ENCODE peak calls at places on chromosomes 13 and 19, in five cellular contexts. D is foreskin fibroblast; O is AG04450; A is choroid plexus epithelial cell; H is activated CD4-positive, CD25-positive, alpha-beta regulatory T cell treated with anti-CD3 and anti-CD28 coated beads, Interleukin-2, amount 50 U/mL, for 16 hours. M is an unnamed sample.

GRCh38 chr13:110323172-110323851 is 16.2 kb downstream of the COL4A2 start:
- DNase-seq in D (peak), O (peak), A (peak), H (no peak), M (peak)

GRCh38 chr13:66994498-66995365 is 235.4 kb downstream of the PCDH9 start:
- DNase-seq in D (no peak), O (no peak), A (no peak), H (no peak), M (no peak)

GRCh38 chr19:40549007-40549708 is 27.5 kb upstream of the SHKBP1 start:
- DNase-seq in D (no peak), O (peak), A (peak), H (peak), M (peak)

GRCh38 chr13:74000906-74001305 is 133.3 kb downstream of the KLF12 start:
- DNase-seq in D (no peak), O (no peak), A (no peak), H (no peak), M (peak)

GRCh38 chr19:4496304-4496703 is 22.0 kb downstream of the PLIN4 start:
- DNase-seq in D (no peak), O (no peak), A (no peak), H (no peak), M (no peak)

GRCh38 chr13:110070511-110071120 is 236.3 kb downstream of the COL4A1 start:
- DNase-seq in D (peak), O (peak), A (peak), H (no peak), M (peak)

GRCh38 chr19:4352701-4353121 is 9.3 kb downstream of the MPND start:
- DNase-seq in D (no peak), O (no peak), A (peak), H (no peak), M (peak)

GRCh38 chr13:108156749-108157148 is 58.6 kb downstream of the LIG4 start:
- DNase-seq in D (no peak), O (no peak), A (no peak), H (no peak), M (no peak)

GRCh38 chr19:14446336-14447036 is 13.4 kb downstream of the PKN1 start:
- DNase-seq in D (no peak), O (no peak), A (no peak), H (no peak), M (no peak)

GRCh38 chr13:45768668-45769067 is 66.5 kb downstream of the CBY2 start:
- DNase-seq in D (no peak), O (no peak), A (no peak), H (no peak), M (no peak)

GRCh38 chr13:51585696-51586095 is 1.4 kb downstream of the WDFY2 start:
- DNase-seq in D (peak), O (no peak), A (peak), H (no peak), M (peak)

GRCh38 chr13:49652691-49653305 is 24.5 kb downstream of the ARL11 start:
- DNase-seq in D (peak), O (no peak), A (peak), H (no peak), M (peak)

GRCh38 chr13:39020853-39021462 is 16.9 kb downstream of the PROSER1 start:
- DNase-seq in D (no peak), O (no peak), A (no peak), H (no peak), M (no peak)

GRCh38 chr19:48495391-48495790 is 16.2 kb downstream of the LMTK3 start:
- DNase-seq in D (peak), O (no peak), A (no peak), H (no peak), M (no peak)

GRCh38 chr19:54391589-54392061 is 23.6 kb upstream of the TTYH1 start:
- DNase-seq in D (no peak), O (no peak), A (no peak), H (no peak), M (no peak)

GRCh38 chr13:50357586-50358118 is 342.4 kb downstream of the KCNRG start:
- DNase-seq in D (peak), O (peak), A (peak), H (no peak), M (peak)

GRCh38 chr19:1590641-1591397 is 1.8 kb downstream of the MBD3 start:
- DNase-seq in D (no peak), O (no peak), A (peak), H (no peak), M (peak)

GRCh38 chr13:20285530-20285929 is 53.4 kb upstream of the GJB6 start:
- DNase-seq in D (no peak), O (no peak), A (no peak), H (no peak), M (no peak)

GRCh38 chr13:45256254-45256653 is 55.4 kb upstream of the KCTD4 start:
- DNase-seq in D (no peak), O (no peak), A (no peak), H (no peak), M (no peak)

GRCh38 chr13:75352641-75353327 is 129.2 kb downstream of the TBC1D4 start:
- DNase-seq in D (no peak), O (no peak), A (no peak), H (no peak), M (no peak)

GRCh38 chr19:38654478-38655079 is 7.1 kb downstream of the ACTN4 start:
- DNase-seq in D (no peak), O (no peak), A (no peak), H (no peak), M (no peak)

GRCh38 chr13:62710766-62711165 is 1295.1 kb upstream of the PCDH20 start:
- DNase-seq in D (no peak), O (no peak), A (no peak), H (no peak), M (no peak)

GRCh38 chr13:109747524-109747923 is 38.9 kb downstream of the IRS2 start:
- DNase-seq in D (no peak), O (no peak), A (peak), H (no peak), M (no peak)

GRCh38 chr13:92407858-92408257 is 818.7 kb upstream of the GPC6 start:
- DNase-seq in D (no peak), O (no peak), A (no peak), H (no peak), M (no peak)

GRCh38 chr13:103044054-103044453 is 22.2 kb downstream of the SLC10A2 start:
- DNase-seq in D (no peak), O (no peak), A (no peak), H (no peak), M (no peak)

GRCh38 chr13:55190996-55191395 is 1949.7 kb upstream of the PRR20A start:
- DNase-seq in D (no peak), O (no peak), A (no peak), H (no peak), M (no peak)

GRCh38 chr19:46431824-46432223 is 3.1 kb upstream of the PNMA8C start:
- DNase-seq in D (no peak), O (no peak), A (no peak), H (no peak), M (no peak)

GRCh38 chr19:43720936-43721335 is 5.1 kb downstream of the IRGC start:
- DNase-seq in D (no peak), O (no peak), A (no peak), H (no peak), M (peak)

GRCh38 chr13:99161512-99161911 is 39.1 kb upstream of the UBAC2 start:
- DNase-seq in D (no peak), O (no peak), A (no peak), H (no peak), M (no peak)

GRCh38 chr13:40502236-40502635 is 164.2 kb downstream of the FOXO1 start:
- DNase-seq in D (peak), O (no peak), A (no peak), H (no peak), M (peak)

GRCh38 chr13:30128591-30128990 is 178.8 kb downstream of the KATNAL1 start:
- DNase-seq in D (no peak), O (no peak), A (no peak), H (no peak), M (no peak)

GRCh38 chr19:39406656-39407393 is at the start of gene ZFP36:
- DNase-seq in D (peak), O (peak), A (peak), H (peak), M (peak)

GRCh38 chr19:9801976-9802375 is 16.9 kb downstream of the FBXL12 start:
- DNase-seq in D (no peak), O (no peak), A (no peak), H (no peak), M (no peak)

GRCh38 chr19:12974301-12975220 is 5.2 kb downstream of the DAND5 start:
- DNase-seq in D (no peak), O (no peak), A (no peak), H (no peak), M (no peak)

GRCh38 chr19:48644839-48645651 is 942 bp downstream of the CA11 start:
- DNase-seq in D (no peak), O (no peak), A (peak), H (peak), M (peak)

GRCh38 chr19:33795370-33796163 is 1.1 kb upstream of the KCTD15 start:
- DNase-seq in D (peak), O (no peak), A (peak), H (no peak), M (peak)